ENCODE peak calls at places on chromosome X, in six cellular contexts. B is mammary epithelial cell, L is SK-N-SH, F is lung, X is hepatocyte, H is fibroblast of mammary gland. O is an unnamed sample.

GRCh38 chrX:65697915-65698796 is 30.7 kb downstream of the MSN start:
- DNase-seq in H (no peak), L (no peak), F (peak), B (no peak), X (no peak), O (peak)

GRCh38 chrX:23656684-23657083 is 10.6 kb upstream of the PRDX4 start:
- DNase-seq in F (no peak), B (no peak), L (no peak), X (no peak), H (peak), O (peak)

GRCh38 chrX:31266172-31267076 is 194.6 kb upstream of the FTHL17 start:
- DNase-seq in B (peak), L (peak), H (no peak), X (peak), F (peak), O (peak)

GRCh38 chrX:140360284-140360683 is 144.6 kb downstream of the SOX3 start:
- DNase-seq in F (no peak), L (no peak), X (no peak), B (no peak), H (no peak), O (no peak)

GRCh38 chrX:110281377-110281776 is 36.5 kb downstream of the AMMECR1 start:
- DNase-seq in F (no peak), X (no peak), B (no peak), H (no peak), L (no peak), O (no peak)

GRCh38 chrX:129540725-129541184 is 696 bp downstream of the OCRL start:
- DNase-seq in F (no peak), X (peak), H (peak), L (no peak), B (peak), O (no peak)

GRCh38 chrX:118199997-118200396 is 83.4 kb upstream of the KLHL13 start:
- DNase-seq in F (no peak), H (no peak), X (no peak), B (no peak), L (no peak), O (no peak)

GRCh38 chrX:64204701-64205440 is 637 bp downstream of the AMER1 start:
- DNase-seq in F (peak), H (peak), B (peak), L (peak), X (peak), O (peak)

GRCh38 chrX:108267561-108267960 is 170.7 kb downstream of the COL4A6 start:
- DNase-seq in H (no peak), X (no peak), L (no peak), B (no peak), F (no peak), O (peak)

GRCh38 chrX:123743312-123743711 is 10.5 kb upstream of the THOC2 start:
- DNase-seq in B (no peak), H (no peak), F (no peak), X (no peak), L (no peak), O (no peak)

GRCh38 chrX:153909024-153909979 is 4.8 kb downstream of the AVPR2 start:
- DNase-seq in H (no peak), X (no peak), F (no peak), B (no peak), L (peak), O (no peak)

GRCh38 chrX:103831803-103832544 is at the start of gene RAB9B:
- DNase-seq in X (peak), B (peak), F (peak), L (peak), H (peak), O (peak)

GRCh38 chrX:64206556-64207162 is 1.2 kb upstream of the AMER1 start:
- DNase-seq in B (peak), H (no peak), X (peak), L (no peak), F (no peak), O (peak)

GRCh38 chrX:134631404-134632346 is 26.6 kb downstream of the PLAC1 start:
- DNase-seq in L (no peak), F (peak), H (peak), X (no peak), B (no peak), O (peak)

GRCh38 chrX:153905481-153906095 is 1.1 kb downstream of the AVPR2 start:
- DNase-seq in X (no peak), F (no peak), L (peak), H (no peak), B (no peak), O (no peak)

GRCh38 chrX:39652336-39652735 is 445.4 kb downstream of the BCOR start:
- DNase-seq in B (no peak), L (peak), H (peak), X (no peak), F (no peak), O (peak)

GRCh38 chrX:20412871-20413486 is 146.3 kb upstream of the RPS6KA3 start:
- DNase-seq in H (no peak), F (peak), X (no peak), L (no peak), B (no peak), O (no peak)

GRCh38 chrX:118633530-118633929 is 93.9 kb upstream of the IL13RA1 start:
- DNase-seq in B (no peak), X (no peak), L (no peak), F (no peak), H (no peak), O (no peak)

GRCh38 chrX:114581528-114582263 is 2.2 kb upstream of the HTR2C start:
- DNase-seq in F (no peak), L (peak), H (no peak), B (no peak), X (peak), O (no peak)

GRCh38 chrX:123173833-123174232 is 10.2 kb upstream of the GRIA3 start:
- DNase-seq in L (peak), H (peak), B (no peak), X (no peak), F (no peak), O (no peak)

GRCh38 chrX:109926743-109927662 is 75.9 kb upstream of the TMEM164 start:
- DNase-seq in B (no peak), F (no peak), H (no peak), L (no peak), X (no peak), O (no peak)

GRCh38 chrX:2228466-2228865 is 272.3 kb downstream of the DHRSX start:
- DNase-seq in H (no peak), L (no peak), X (no peak), F (no peak), B (no peak), O (no peak)

GRCh38 chrX:153634832-153635231 is 12.2 kb upstream of the DUSP9 start:
- DNase-seq in B (no peak), H (no peak), F (no peak), X (peak), L (peak), O (no peak)

GRCh38 chrX:13898084-13898483 is 81.2 kb upstream of the GPM6B start:
- DNase-seq in L (peak), B (peak), F (no peak), X (no peak), H (peak), O (peak)
- TF ChIP-seq CTCF in L (peak), B (peak), F (no peak), X (no peak), H (peak), O (peak)

GRCh38 chrX:15567886-15568616 is 32.7 kb downstream of the ACE2 start:
- DNase-seq in L (no peak), H (no peak), B (peak), F (no peak), X (peak), O (peak)
- TF ChIP-seq CTCF in L (no peak), H (peak), B (peak), F (no peak), X (peak), O (peak)

GRCh38 chrX:47723083-47723482 is 64.1 kb upstream of the UXT start:
- DNase-seq in L (no peak), B (no peak), H (no peak), F (no peak), X (no peak), O (no peak)

GRCh38 chrX:47722260-47722659 is 63.3 kb upstream of the UXT start:
- DNase-seq in L (no peak), H (no peak), B (no peak), X (no peak), F (no peak), O (no peak)

DNA sequence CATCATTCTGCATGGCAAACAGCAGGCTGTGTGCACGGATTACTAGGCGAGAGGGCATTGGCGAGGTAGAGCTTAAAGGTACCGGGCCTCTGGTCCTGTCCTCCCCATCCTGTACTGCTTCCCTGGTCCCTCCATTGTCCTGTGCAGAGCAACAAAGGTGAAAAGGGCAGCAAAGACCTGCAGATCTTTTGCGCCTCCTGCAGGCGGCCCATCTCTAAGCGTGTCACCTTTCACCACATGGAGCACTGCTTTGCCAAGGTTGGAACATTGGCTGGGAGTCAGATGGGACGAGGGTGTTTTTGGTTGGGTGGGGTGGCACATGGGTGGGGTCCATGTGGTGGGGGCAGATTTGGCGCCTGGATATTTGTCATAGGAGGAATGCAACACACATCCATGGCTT is 64.7 kb upstream of the UXT start:
- DNase-seq in X (no peak), B (no peak), L (no peak), H (no peak), F (no peak), O (no peak)
- TF ChIP-seq CTCF in X (no peak), B (no peak), L (peak), H (no peak), F (no peak), O (peak)

GRCh38 chrX:41616255-41616654 is 72.5 kb upstream of the GPR34 start:
- DNase-seq in X (no peak), F (no peak), B (no peak), H (no peak), L (no peak), O (no peak)
- TF ChIP-seq CTCF in X (no peak), F (no peak), B (no peak), H (no peak), L (no peak), O (no peak)

DNA sequence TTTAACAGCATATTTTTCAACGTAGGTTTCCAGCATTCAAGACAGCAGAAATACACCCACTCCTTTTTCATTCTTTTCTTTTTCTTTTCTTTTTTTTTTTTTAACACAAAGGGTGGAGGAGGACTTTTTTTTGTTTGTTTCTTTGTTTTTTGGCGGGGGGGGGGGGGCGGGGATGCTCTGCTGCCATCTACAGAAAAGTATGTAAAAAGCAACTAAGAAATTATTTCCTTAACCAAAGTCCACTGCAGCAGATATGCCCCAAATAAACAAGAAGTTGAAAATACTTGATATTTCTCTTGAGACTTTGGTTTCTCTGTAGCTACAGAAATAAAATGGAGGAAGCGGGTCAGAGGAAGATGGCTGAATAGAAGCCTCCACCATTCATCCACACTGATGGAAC is 63.2 kb upstream of the PBDC1 start:
- DNase-seq in X (no peak), B (no peak), L (peak), F (no peak), H (no peak), O (no peak)
- TF ChIP-seq CTCF in X (peak), B (no peak), L (peak), F (no peak), H (no peak), O (no peak)

O was measured in choroid plexus epithelial cell.